ENCODE peak calls at places on chromosomes 12 and 14, in five cellular contexts. C is AG20443, T is dermis microvascular lymphatic vessel endothelial cell, N is fibroblast of pulmonary artery, Q is HT1080. O is an unnamed sample.

GRCh38 chr12:47988073-47989022 is 15.9 kb downstream of the COL2A1 start:
- DNase-seq in C (peak), T (no peak), N (no peak), Q (peak), O (no peak)

GRCh38 chr12:72540811-72541210 is 268.6 kb downstream of the TRHDE start:
- DNase-seq in C (peak), T (no peak), N (no peak), Q (peak), O (no peak)

GRCh38 chr14:54108481-54109471 is 152.2 kb upstream of the BMP4 start:
- DNase-seq in C (peak), T (no peak), N (peak), Q (peak), O (no peak)

GRCh38 chr14:77242752-77243151 is 28.3 kb downstream of the NGB start:
- DNase-seq in C (no peak), T (no peak), N (no peak), Q (no peak), O (no peak)

GRCh38 chr14:69571879-69572633 is 2.6 kb downstream of the CCDC177 start:
- DNase-seq in C (peak), T (no peak), N (peak), Q (no peak), O (no peak)

GRCh38 chr12:94053676-94054075 is 94.7 kb upstream of the PLXNC1 start:
- DNase-seq in C (no peak), T (no peak), N (no peak), Q (no peak), O (no peak)

GRCh38 chr12:93832126-93832525 is 155.0 kb downstream of the CRADD start:
- DNase-seq in C (peak), T (no peak), N (no peak), Q (no peak), O (no peak)

GRCh38 chr12:87814625-87815024 is 214.6 kb downstream of the C12orf50 start:
- DNase-seq in C (no peak), T (no peak), N (no peak), Q (no peak), O (no peak)

GRCh38 chr14:105929327-105930081 is 403.1 kb downstream of the TMEM121 start:
- DNase-seq in C (no peak), T (no peak), N (no peak), Q (no peak), O (no peak)

GRCh38 chr12:93042684-93043083 is 113.6 kb upstream of the EEA1 start:
- DNase-seq in C (no peak), T (no peak), N (no peak), Q (no peak), O (no peak)

GRCh38 chr12:15788266-15789214 is 648 bp downstream of the EPS8 start:
- DNase-seq in C (peak), T (no peak), N (peak), Q (peak), O (no peak)

GRCh38 chr14:93239869-93240677 is 33.0 kb downstream of the UBR7 start:
- DNase-seq in C (no peak), T (no peak), N (peak), Q (peak), O (no peak)

GRCh38 chr12:15601210-15601800 is 187.9 kb downstream of the EPS8 start:
- DNase-seq in C (peak), T (no peak), N (peak), Q (peak), O (no peak)

GRCh38 chr12:2495452-2496112 is 299.2 kb upstream of the FKBP4 start:
- DNase-seq in C (no peak), T (no peak), N (no peak), Q (no peak), O (no peak)

GRCh38 chr12:45234134-45234865 is 18.4 kb downstream of the ANO6 start:
- DNase-seq in C (peak), T (peak), N (peak), Q (peak), O (peak)

GRCh38 chr12:11694528-11694927 is 45.1 kb downstream of the ETV6 start:
- DNase-seq in C (no peak), T (no peak), N (no peak), Q (no peak), O (no peak)

GRCh38 chr12:4012073-4012472 is 138.9 kb upstream of the PARP11 start:
- DNase-seq in C (no peak), T (no peak), N (no peak), Q (no peak), O (no peak)

GRCh38 chr12:57461904-57462306 is 2.3 kb downstream of the GLI1 start:
- DNase-seq in C (no peak), T (no peak), N (no peak), Q (peak), O (no peak)

GRCh38 chr12:111597731-111598636 is 1.1 kb downstream of the ATXN2 start:
- DNase-seq in C (peak), T (no peak), N (peak), Q (peak), O (no peak)

GRCh38 chr14:95496690-95497241 is 19.7 kb downstream of the SYNE3 start:
- DNase-seq in C (peak), T (no peak), N (peak), Q (peak), O (no peak)